ENCODE peak calls at places on chromosomes 11 and 22, in seven cellular contexts. One of them, this sample, is unnamed.

GRCh38 chr22:27990879-27991278 is 71.8 kb upstream of the PITPNB start:
- DNase-seq in lung: no peak
- DNase-seq in SK-N-MC: no peak
- DNase-seq in uterus: peak
- DNase-seq in GM23248: peak
- DNase-seq in neural progenitor cell: peak
- DNase-seq in left ventricle myocardium inferior: peak
- DNase-seq in this sample: peak

GRCh38 chr22:27768027-27768640 is 33.4 kb downstream of the MN1 start:
- DNase-seq in lung: no peak
- DNase-seq in SK-N-MC: no peak
- DNase-seq in uterus: no peak
- DNase-seq in GM23248: no peak
- DNase-seq in neural progenitor cell: no peak
- DNase-seq in left ventricle myocardium inferior: no peak
- DNase-seq in this sample: no peak

GRCh38 chr11:73760066-73760679 is 701 bp downstream of the RAB6A start:
- DNase-seq in lung: peak
- DNase-seq in SK-N-MC: no peak
- DNase-seq in uterus: peak
- DNase-seq in GM23248: peak
- DNase-seq in neural progenitor cell: peak
- DNase-seq in left ventricle myocardium inferior: peak
- DNase-seq in this sample: peak

GRCh38 chr11:45150301-45150700 is 3.9 kb downstream of the PRDM11 start:
- DNase-seq in lung: no peak
- DNase-seq in SK-N-MC: no peak
- DNase-seq in uterus: no peak
- DNase-seq in GM23248: no peak
- DNase-seq in neural progenitor cell: no peak
- DNase-seq in left ventricle myocardium inferior: no peak
- DNase-seq in this sample: peak

GRCh38 chr11:66962247-66962646 is 4.1 kb upstream of the PC start:
- DNase-seq in lung: no peak
- DNase-seq in SK-N-MC: no peak
- DNase-seq in uterus: no peak
- DNase-seq in GM23248: no peak
- DNase-seq in neural progenitor cell: no peak
- DNase-seq in left ventricle myocardium inferior: no peak
- DNase-seq in this sample: no peak

GRCh38 chr22:23213031-23213555 is 32.8 kb downstream of the BCR start:
- DNase-seq in lung: no peak
- DNase-seq in SK-N-MC: no peak
- DNase-seq in uterus: no peak
- DNase-seq in GM23248: no peak
- DNase-seq in neural progenitor cell: no peak
- DNase-seq in left ventricle myocardium inferior: no peak
- DNase-seq in this sample: no peak

GRCh38 chr11:119584193-119585037 is 144.6 kb downstream of the NECTIN1 start:
- DNase-seq in lung: no peak
- DNase-seq in SK-N-MC: peak
- DNase-seq in uterus: peak
- DNase-seq in GM23248: peak
- DNase-seq in neural progenitor cell: peak
- DNase-seq in left ventricle myocardium inferior: no peak
- DNase-seq in this sample: peak

GRCh38 chr22:43925433-43926348 is 2.1 kb downstream of the PNPLA3 start:
- DNase-seq in lung: no peak
- DNase-seq in SK-N-MC: no peak
- DNase-seq in uterus: no peak
- DNase-seq in GM23248: no peak
- DNase-seq in neural progenitor cell: peak
- DNase-seq in left ventricle myocardium inferior: no peak
- DNase-seq in this sample: no peak

GRCh38 chr11:122563761-122564160 is 91.8 kb upstream of the UBASH3B start:
- DNase-seq in lung: no peak
- DNase-seq in SK-N-MC: no peak
- DNase-seq in uterus: no peak
- DNase-seq in GM23248: no peak
- DNase-seq in neural progenitor cell: no peak
- DNase-seq in left ventricle myocardium inferior: no peak
- DNase-seq in this sample: no peak

GRCh38 chr11:65499713-65500261 is 942 bp downstream of the MALAT1 start:
- DNase-seq in lung: no peak
- DNase-seq in SK-N-MC: no peak
- DNase-seq in uterus: no peak
- DNase-seq in GM23248: no peak
- DNase-seq in neural progenitor cell: no peak
- DNase-seq in left ventricle myocardium inferior: no peak
- DNase-seq in this sample: no peak

GRCh38 chr22:24410110-24410856 is 17.1 kb upstream of the ADORA2A start:
- DNase-seq in lung: no peak
- DNase-seq in SK-N-MC: no peak
- DNase-seq in uterus: no peak
- DNase-seq in GM23248: peak
- DNase-seq in neural progenitor cell: no peak
- DNase-seq in left ventricle myocardium inferior: no peak
- DNase-seq in this sample: no peak

GRCh38 chr11:12164061-12165014 is 53.9 kb downstream of the MICAL2 start:
- DNase-seq in lung: no peak
- DNase-seq in SK-N-MC: no peak
- DNase-seq in uterus: no peak
- DNase-seq in GM23248: peak
- DNase-seq in neural progenitor cell: no peak
- DNase-seq in left ventricle myocardium inferior: no peak
- DNase-seq in this sample: no peak

DNA sequence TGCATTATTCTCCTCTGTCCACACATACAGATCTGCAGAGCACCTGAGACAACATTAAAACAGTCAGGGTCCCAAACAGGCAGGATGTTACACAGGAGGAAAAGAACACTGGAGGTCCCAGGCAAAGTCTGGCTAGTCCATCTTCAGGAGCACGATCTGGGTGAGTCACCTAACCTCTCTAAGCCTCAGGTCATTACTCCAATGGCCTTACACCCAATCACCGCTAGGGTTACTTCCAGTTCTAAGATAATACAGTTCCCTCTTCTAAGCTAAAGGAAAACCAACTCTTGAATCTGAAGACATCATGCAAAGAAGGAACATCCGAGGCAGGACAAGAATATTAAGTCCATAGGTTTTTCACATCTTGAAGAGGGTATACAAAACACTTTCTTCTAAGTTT is 24.5 kb downstream of the ASCC2 start:
- DNase-seq in lung: no peak
- DNase-seq in SK-N-MC: no peak
- DNase-seq in uterus: no peak
- DNase-seq in GM23248: no peak
- DNase-seq in neural progenitor cell: no peak
- DNase-seq in left ventricle myocardium inferior: no peak
- DNase-seq in this sample: no peak
- H3K27ac ChIP-seq in lung: no peak
- H3K27ac ChIP-seq in SK-N-MC: no peak
- H3K27ac ChIP-seq in uterus: no peak
- H3K27ac ChIP-seq in GM23248: no peak
- H3K27ac ChIP-seq in neural progenitor cell: no peak
- H3K27ac ChIP-seq in left ventricle myocardium inferior: peak
- H3K27ac ChIP-seq in this sample: no peak

GRCh38 chr11:68266121-68266891 is 5.5 kb downstream of the C11orf24 start:
- DNase-seq in lung: no peak
- DNase-seq in SK-N-MC: no peak
- DNase-seq in uterus: no peak
- DNase-seq in GM23248: no peak
- DNase-seq in neural progenitor cell: no peak
- DNase-seq in left ventricle myocardium inferior: no peak
- DNase-seq in this sample: no peak
- H3K27ac ChIP-seq in lung: no peak
- H3K27ac ChIP-seq in SK-N-MC: no peak
- H3K27ac ChIP-seq in uterus: no peak
- H3K27ac ChIP-seq in GM23248: no peak
- H3K27ac ChIP-seq in neural progenitor cell: no peak
- H3K27ac ChIP-seq in left ventricle myocardium inferior: peak
- H3K27ac ChIP-seq in this sample: no peak

DNA sequence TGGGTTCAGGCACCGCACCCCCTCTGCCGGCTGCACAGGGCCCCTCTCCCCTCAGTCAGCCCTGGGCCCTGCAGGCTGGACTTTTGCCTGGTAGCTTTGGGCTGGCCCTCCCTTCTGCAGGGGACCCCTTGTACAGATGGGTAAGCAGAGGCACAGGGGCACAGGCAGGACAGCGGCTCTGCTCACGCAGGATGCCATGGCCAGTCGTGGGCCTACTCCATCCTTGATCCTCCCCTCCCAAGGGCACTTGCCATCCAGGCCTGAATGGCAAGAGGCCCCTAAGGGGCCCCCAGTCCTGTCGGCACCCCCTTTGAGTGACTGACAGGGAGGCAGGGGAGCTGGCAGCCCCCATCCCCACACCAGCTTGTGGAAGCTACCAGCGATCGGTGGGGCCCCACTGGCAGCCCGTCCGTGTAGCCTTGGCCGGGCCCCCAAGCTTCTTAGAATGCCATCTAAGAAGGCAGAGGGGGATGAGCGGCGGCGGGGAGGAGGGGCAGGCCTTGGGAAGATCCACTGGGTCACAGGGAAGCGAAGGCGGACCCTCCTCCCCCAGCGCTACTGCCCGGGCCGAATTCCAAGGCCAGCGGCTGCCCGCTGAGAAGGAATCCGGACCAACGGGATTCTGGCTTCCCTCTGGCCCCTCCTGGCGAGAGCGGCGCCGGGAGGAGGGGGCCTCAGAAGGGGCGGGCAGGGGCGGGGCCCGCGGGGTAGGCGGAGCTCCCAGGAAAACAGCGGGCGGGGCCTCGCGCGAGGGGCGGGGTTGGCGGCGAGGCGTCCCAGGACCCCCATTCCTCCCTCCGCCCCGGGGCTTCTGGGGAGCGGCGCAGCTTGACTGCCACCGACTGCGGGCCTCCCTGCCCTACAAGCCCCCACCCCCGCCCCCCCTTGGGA is 6.8 kb upstream of the CHKA start:
- DNase-seq in lung: peak
- DNase-seq in SK-N-MC: no peak
- DNase-seq in uterus: peak
- DNase-seq in GM23248: peak
- DNase-seq in neural progenitor cell: peak
- DNase-seq in left ventricle myocardium inferior: peak
- DNase-seq in this sample: no peak
- H3K27ac ChIP-seq in lung: peak
- H3K27ac ChIP-seq in SK-N-MC: no peak
- H3K27ac ChIP-seq in uterus: peak
- H3K27ac ChIP-seq in GM23248: no peak
- H3K27ac ChIP-seq in neural progenitor cell: no peak
- H3K27ac ChIP-seq in left ventricle myocardium inferior: peak
- H3K27ac ChIP-seq in this sample: no peak

GRCh38 chr11:117037279-117037951 is 60.8 kb downstream of the SIK3 start:
- DNase-seq in lung: no peak
- DNase-seq in SK-N-MC: no peak
- DNase-seq in uterus: no peak
- DNase-seq in GM23248: peak
- DNase-seq in neural progenitor cell: no peak
- DNase-seq in left ventricle myocardium inferior: no peak
- DNase-seq in this sample: no peak
- H3K27ac ChIP-seq in lung: no peak
- H3K27ac ChIP-seq in SK-N-MC: peak
- H3K27ac ChIP-seq in uterus: no peak
- H3K27ac ChIP-seq in GM23248: no peak
- H3K27ac ChIP-seq in neural progenitor cell: no peak
- H3K27ac ChIP-seq in left ventricle myocardium inferior: no peak
- H3K27ac ChIP-seq in this sample: no peak

GRCh38 chr22:47452184-47452583 is 689.7 kb downstream of the TBC1D22A start:
- DNase-seq in lung: no peak
- DNase-seq in SK-N-MC: no peak
- DNase-seq in uterus: no peak
- DNase-seq in GM23248: no peak
- DNase-seq in neural progenitor cell: no peak
- DNase-seq in left ventricle myocardium inferior: no peak
- DNase-seq in this sample: no peak
- H3K27ac ChIP-seq in lung: no peak
- H3K27ac ChIP-seq in SK-N-MC: no peak
- H3K27ac ChIP-seq in uterus: no peak
- H3K27ac ChIP-seq in GM23248: no peak
- H3K27ac ChIP-seq in neural progenitor cell: no peak
- H3K27ac ChIP-seq in left ventricle myocardium inferior: no peak
- H3K27ac ChIP-seq in this sample: no peak

GRCh38 chr11:61762798-61763197 is 10.4 kb downstream of the MYRF start:
- DNase-seq in lung: no peak
- DNase-seq in SK-N-MC: no peak
- DNase-seq in uterus: peak
- DNase-seq in GM23248: no peak
- DNase-seq in neural progenitor cell: no peak
- DNase-seq in left ventricle myocardium inferior: no peak
- DNase-seq in this sample: no peak

GRCh38 chr11:61761440-61762163 is 9.2 kb downstream of the MYRF start:
- DNase-seq in lung: no peak
- DNase-seq in SK-N-MC: no peak
- DNase-seq in uterus: no peak
- DNase-seq in GM23248: no peak
- DNase-seq in neural progenitor cell: no peak
- DNase-seq in left ventricle myocardium inferior: no peak
- DNase-seq in this sample: no peak

GRCh38 chr11:61763930-61764605 is 11.6 kb downstream of the MYRF start:
- DNase-seq in lung: no peak
- DNase-seq in SK-N-MC: no peak
- DNase-seq in uterus: no peak
- DNase-seq in GM23248: no peak
- DNase-seq in neural progenitor cell: no peak
- DNase-seq in left ventricle myocardium inferior: no peak
- DNase-seq in this sample: no peak

GRCh38 chr11:61760946-61761345 is 8.5 kb downstream of the MYRF start:
- DNase-seq in lung: no peak
- DNase-seq in SK-N-MC: no peak
- DNase-seq in uterus: no peak
- DNase-seq in GM23248: no peak
- DNase-seq in neural progenitor cell: no peak
- DNase-seq in left ventricle myocardium inferior: no peak
- DNase-seq in this sample: no peak

DNA sequence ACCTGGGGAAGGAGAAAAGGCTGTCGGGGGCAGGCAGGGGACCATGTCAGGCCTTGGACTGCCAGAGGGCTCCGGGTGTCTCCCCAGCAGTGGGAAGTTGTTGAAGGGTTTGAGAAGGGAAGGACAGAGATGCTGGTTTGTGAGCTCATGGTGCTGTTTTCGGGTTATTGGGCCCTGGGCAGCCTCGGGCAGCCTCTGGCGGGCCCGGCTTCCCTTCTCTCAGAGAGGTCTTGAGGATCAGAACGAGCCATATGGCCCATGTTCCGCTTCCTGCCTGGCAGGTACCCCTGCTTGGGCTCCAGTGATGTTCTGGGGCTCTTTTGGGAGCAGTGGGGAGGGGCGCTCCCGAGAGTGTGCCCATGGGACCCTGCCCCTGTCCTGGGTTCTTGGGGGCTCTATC is 9.8 kb downstream of the MYRF start:
- DNase-seq in lung: no peak
- DNase-seq in SK-N-MC: no peak
- DNase-seq in uterus: no peak
- DNase-seq in GM23248: no peak
- DNase-seq in neural progenitor cell: no peak
- DNase-seq in left ventricle myocardium inferior: no peak
- DNase-seq in this sample: no peak
- H3K27ac ChIP-seq in lung: no peak
- H3K27ac ChIP-seq in SK-N-MC: peak
- H3K27ac ChIP-seq in uterus: peak
- H3K27ac ChIP-seq in GM23248: no peak
- H3K27ac ChIP-seq in neural progenitor cell: no peak
- H3K27ac ChIP-seq in left ventricle myocardium inferior: no peak
- H3K27ac ChIP-seq in this sample: no peak

This sample was measured in colonic mucosa.